ENCODE peak calls at places on chromosome 16, in six cellular contexts. X is GM13977, H is fibroblast of mammary gland, T is Calu3, B is mucosa of descending colon, V is stomach. Z is an unnamed sample.

GRCh38 chr16:81319221-81319912 is 4.6 kb downstream of the GAN start:
- DNase-seq in V (no peak), H (peak), B (no peak), X (no peak), T (no peak), Z (no peak)

GRCh38 chr16:78576941-78577340 is 477.5 kb downstream of the WWOX start:
- DNase-seq in T (no peak), H (peak), X (no peak), B (no peak), V (no peak), Z (no peak)

GRCh38 chr16:23362460-23363317 is 60.6 kb downstream of the SCNN1B start:
- DNase-seq in H (no peak), V (peak), B (peak), T (peak), X (no peak), Z (no peak)

GRCh38 chr16:88719267-88719932 is 13.1 kb downstream of the CTU2 start:
- DNase-seq in V (no peak), H (no peak), B (no peak), X (no peak), T (no peak), Z (no peak)

GRCh38 chr16:71803305-71803690 is 5.3 kb downstream of the AP1G1 start:
- DNase-seq in B (no peak), X (no peak), V (no peak), T (no peak), H (no peak), Z (no peak)

GRCh38 chr16:23682181-23682580 is 3.5 kb downstream of the PLK1 start:
- DNase-seq in V (no peak), T (no peak), B (no peak), X (no peak), H (peak), Z (no peak)

GRCh38 chr16:86669937-86670772 is 91.8 kb downstream of the FOXL1 start:
- DNase-seq in T (no peak), V (no peak), H (no peak), B (no peak), X (no peak), Z (no peak)

GRCh38 chr16:79874391-79874790 is 273.9 kb upstream of the MAF start:
- DNase-seq in X (no peak), T (no peak), H (no peak), B (peak), V (no peak), Z (no peak)

GRCh38 chr16:9441021-9441420 is 349.6 kb downstream of the HAPSTR1 start:
- DNase-seq in H (no peak), T (peak), V (no peak), B (no peak), X (no peak), Z (no peak)

GRCh38 chr16:1964046-1964505 is 550 bp downstream of the RPS2 start:
- DNase-seq in B (no peak), T (no peak), H (no peak), V (no peak), X (no peak), Z (no peak)
- TF ChIP-seq CTCF in B (no peak), T (no peak), H (no peak), V (no peak), X (peak), Z (peak)

GRCh38 chr16:54813778-54814177 is 116.9 kb upstream of the IRX5 start:
- DNase-seq in V (no peak), H (no peak), X (no peak), T (no peak), B (no peak), Z (no peak)

GRCh38 chr16:54808890-54809289 is 121.8 kb upstream of the IRX5 start:
- DNase-seq in X (no peak), H (no peak), V (no peak), T (no peak), B (no peak), Z (no peak)

GRCh38 chr16:54816471-54816870 is 114.2 kb upstream of the IRX5 start:
- DNase-seq in V (no peak), B (no peak), H (no peak), X (no peak), T (no peak), Z (no peak)

GRCh38 chr16:54815177-54815576 is 115.5 kb upstream of the IRX5 start:
- DNase-seq in B (no peak), V (no peak), H (no peak), X (no peak), T (no peak), Z (no peak)

GRCh38 chr16:54812229-54812628 is 118.4 kb upstream of the IRX5 start:
- DNase-seq in T (no peak), V (no peak), H (peak), X (no peak), B (no peak), Z (no peak)
- TF ChIP-seq CTCF in T (no peak), V (no peak), H (peak), X (no peak), B (no peak), Z (no peak)

DNA sequence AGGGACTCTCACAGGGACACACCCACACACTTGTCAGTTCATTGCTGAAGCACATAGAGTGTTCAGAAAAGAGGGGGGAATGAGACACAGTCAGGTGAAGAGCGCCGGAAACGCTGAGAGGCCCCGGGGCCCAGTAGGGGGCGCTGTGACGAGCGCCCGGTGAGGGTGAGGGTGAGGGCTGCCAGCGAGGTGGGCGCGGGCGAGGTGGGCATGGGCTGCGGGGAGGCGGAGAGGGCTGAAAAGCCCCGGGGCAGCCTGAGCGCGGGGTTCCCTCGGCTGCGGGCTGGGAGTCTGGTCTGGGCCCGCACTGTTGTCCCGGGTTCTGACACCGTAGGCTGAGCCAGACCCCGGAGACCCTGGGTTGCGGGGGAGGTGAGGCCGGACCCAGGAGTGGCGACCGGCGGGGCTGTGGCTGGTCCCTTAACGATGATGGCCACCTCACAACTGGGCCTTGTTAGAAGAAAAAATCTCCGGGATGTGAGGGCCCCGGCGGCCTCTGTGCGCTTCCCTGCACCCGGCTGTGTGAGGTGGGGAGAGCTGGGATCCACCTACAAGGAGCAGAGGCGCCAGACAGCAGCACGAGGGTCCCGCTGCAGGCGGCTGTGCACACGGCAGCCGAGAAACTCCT is 91.4 kb downstream of the C16orf78 start:
- DNase-seq in T (no peak), H (no peak), V (peak), B (no peak), X (peak), Z (peak)
- TF ChIP-seq CTCF in T (no peak), H (no peak), V (no peak), B (peak), X (peak), Z (peak)

DNA sequence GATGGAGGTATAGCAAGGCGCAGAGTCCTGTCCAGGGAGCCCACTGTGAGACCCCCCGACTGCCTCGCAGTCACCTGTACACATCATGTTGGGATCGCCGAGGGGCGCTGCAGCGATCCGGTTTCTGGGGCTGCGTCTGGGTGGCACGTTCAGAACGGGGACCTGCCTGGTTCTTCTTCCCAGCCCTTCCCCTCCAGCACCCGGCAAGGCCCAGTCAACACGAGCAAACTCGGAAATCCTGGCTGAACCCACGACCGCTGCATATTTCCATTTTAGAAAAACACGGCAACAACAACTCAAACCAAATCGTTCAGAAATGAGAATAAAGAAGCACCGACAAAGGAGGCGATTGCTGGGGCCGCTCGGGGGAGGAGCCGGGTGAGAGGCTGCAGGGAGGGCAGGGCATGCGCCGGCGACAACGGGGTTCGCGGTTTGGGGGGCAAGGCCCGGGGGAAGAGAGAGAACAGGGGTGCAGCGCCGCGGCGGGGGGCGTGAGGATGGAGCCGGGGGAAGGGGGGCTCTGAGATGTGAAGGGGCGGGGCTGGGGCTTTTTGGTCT is 597 bp downstream of the HSDL1 start:
- DNase-seq in X (peak), V (peak), B (peak), T (peak), H (peak), Z (peak)
- TF ChIP-seq CTCF in X (peak), V (no peak), B (no peak), T (no peak), H (no peak), Z (peak)

Z was measured in GM10248.